ENCODE peak calls at places on chromosomes 3 and 15, in ten cellular contexts. One of them, this sample, is unnamed. For H3K9me3, the result is how much of the 10 kb centered on the place peaks cover.

GRCh38 chr3:25897019-25897418 is 107.1 kb downstream of the OXSM start:
- DNase-seq in gastrocnemius medialis: no peak
- DNase-seq in A549: peak
- DNase-seq in stomach: no peak
- DNase-seq in right lobe of liver: no peak
- DNase-seq in prostate gland: no peak
- DNase-seq in transverse colon: peak
- DNase-seq in H1: no peak
- DNase-seq in uterus: no peak
- DNase-seq in heart left ventricle: no peak
- DNase-seq in this sample: no peak

GRCh38 chr3:13332158-13332557 is 88.0 kb downstream of the NUP210 start:
- DNase-seq in right lobe of liver: no peak
- DNase-seq in stomach: peak
- DNase-seq in gastrocnemius medialis: peak
- DNase-seq in A549: no peak
- DNase-seq in transverse colon: peak
- DNase-seq in H1: no peak
- DNase-seq in prostate gland: peak
- DNase-seq in heart left ventricle: no peak
- DNase-seq in uterus: no peak
- DNase-seq in this sample: peak

GRCh38 chr3:144104146-144104545 is 132.5 kb downstream of the DIPK2A start:
- DNase-seq in right lobe of liver: no peak
- DNase-seq in prostate gland: no peak
- DNase-seq in gastrocnemius medialis: no peak
- DNase-seq in transverse colon: no peak
- DNase-seq in A549: no peak
- DNase-seq in heart left ventricle: no peak
- DNase-seq in uterus: no peak
- DNase-seq in stomach: no peak
- DNase-seq in H1: no peak
- DNase-seq in this sample: no peak

GRCh38 chr15:64772964-64773363 is 2.4 kb downstream of the RBPMS2 start:
- DNase-seq in heart left ventricle: no peak
- DNase-seq in A549: no peak
- DNase-seq in H1: no peak
- DNase-seq in transverse colon: no peak
- DNase-seq in right lobe of liver: no peak
- DNase-seq in gastrocnemius medialis: no peak
- DNase-seq in prostate gland: no peak
- DNase-seq in uterus: no peak
- DNase-seq in stomach: no peak
- DNase-seq in this sample: no peak

GRCh38 chr3:87233805-87234204 is 6.7 kb downstream of the CHMP2B start:
- DNase-seq in heart left ventricle: no peak
- DNase-seq in prostate gland: no peak
- DNase-seq in A549: no peak
- DNase-seq in H1: no peak
- DNase-seq in uterus: no peak
- DNase-seq in stomach: no peak
- DNase-seq in right lobe of liver: no peak
- DNase-seq in gastrocnemius medialis: no peak
- DNase-seq in transverse colon: no peak
- DNase-seq in this sample: no peak

GRCh38 chr15:36330598-36330997 is 248.8 kb upstream of the CDIN1 start:
- DNase-seq in prostate gland: no peak
- DNase-seq in gastrocnemius medialis: no peak
- DNase-seq in heart left ventricle: no peak
- DNase-seq in right lobe of liver: no peak
- DNase-seq in transverse colon: no peak
- DNase-seq in stomach: no peak
- DNase-seq in A549: no peak
- DNase-seq in H1: no peak
- DNase-seq in uterus: no peak
- DNase-seq in this sample: no peak

GRCh38 chr3:133831966-133832801 is 26.6 kb downstream of the SRPRB start:
- DNase-seq in uterus: no peak
- DNase-seq in H1: no peak
- DNase-seq in stomach: no peak
- DNase-seq in A549: no peak
- DNase-seq in prostate gland: no peak
- DNase-seq in heart left ventricle: no peak
- DNase-seq in right lobe of liver: no peak
- DNase-seq in transverse colon: no peak
- DNase-seq in gastrocnemius medialis: no peak
- DNase-seq in this sample: no peak

GRCh38 chr3:134852893-134853351 is 57.9 kb downstream of the EPHB1 start:
- DNase-seq in H1: no peak
- DNase-seq in prostate gland: no peak
- DNase-seq in right lobe of liver: no peak
- DNase-seq in stomach: no peak
- DNase-seq in transverse colon: peak
- DNase-seq in heart left ventricle: no peak
- DNase-seq in uterus: no peak
- DNase-seq in gastrocnemius medialis: no peak
- DNase-seq in A549: no peak
- DNase-seq in this sample: peak

GRCh38 chr3:50520849-50521248 is 17.4 kb upstream of the CACNA2D2 start:
- DNase-seq in uterus: no peak
- DNase-seq in stomach: no peak
- DNase-seq in transverse colon: no peak
- DNase-seq in gastrocnemius medialis: no peak
- DNase-seq in heart left ventricle: no peak
- DNase-seq in right lobe of liver: no peak
- DNase-seq in H1: no peak
- DNase-seq in A549: no peak
- DNase-seq in prostate gland: no peak
- DNase-seq in this sample: no peak

GRCh38 chr3:181458857-181459256 is 252.9 kb upstream of the SOX2 start:
- DNase-seq in A549: no peak
- DNase-seq in H1: no peak
- DNase-seq in transverse colon: no peak
- DNase-seq in prostate gland: no peak
- DNase-seq in right lobe of liver: no peak
- DNase-seq in gastrocnemius medialis: no peak
- DNase-seq in heart left ventricle: no peak
- DNase-seq in uterus: no peak
- DNase-seq in stomach: no peak
- DNase-seq in this sample: no peak

GRCh38 chr15:92043283-92043682 is 189.8 kb downstream of the SLCO3A1 start:
- DNase-seq in gastrocnemius medialis: no peak
- DNase-seq in heart left ventricle: no peak
- DNase-seq in A549: no peak
- DNase-seq in H1: no peak
- DNase-seq in stomach: no peak
- DNase-seq in right lobe of liver: no peak
- DNase-seq in uterus: no peak
- DNase-seq in prostate gland: no peak
- DNase-seq in transverse colon: no peak
- DNase-seq in this sample: no peak

GRCh38 chr3:126110431-126111125 is 26.7 kb upstream of the SLC41A3 start:
- DNase-seq in prostate gland: no peak
- DNase-seq in gastrocnemius medialis: no peak
- DNase-seq in heart left ventricle: no peak
- DNase-seq in uterus: no peak
- DNase-seq in right lobe of liver: no peak
- DNase-seq in transverse colon: no peak
- DNase-seq in stomach: peak
- DNase-seq in A549: no peak
- DNase-seq in H1: no peak
- DNase-seq in this sample: no peak

GRCh38 chr15:99613887-99614642 is 48.3 kb downstream of the MEF2A start:
- DNase-seq in right lobe of liver: peak
- DNase-seq in A549: no peak
- DNase-seq in prostate gland: no peak
- DNase-seq in gastrocnemius medialis: no peak
- DNase-seq in transverse colon: peak
- DNase-seq in stomach: no peak
- DNase-seq in uterus: peak
- DNase-seq in H1: no peak
- DNase-seq in heart left ventricle: no peak
- DNase-seq in this sample: no peak

GRCh38 chr15:81363713-81364112 is 10.3 kb downstream of the TMC3 start:
- DNase-seq in uterus: no peak
- DNase-seq in A549: no peak
- DNase-seq in right lobe of liver: no peak
- DNase-seq in prostate gland: no peak
- DNase-seq in transverse colon: no peak
- DNase-seq in H1: no peak
- DNase-seq in gastrocnemius medialis: no peak
- DNase-seq in stomach: no peak
- DNase-seq in heart left ventricle: no peak
- DNase-seq in this sample: no peak

GRCh38 chr3:44648564-44649229 is at the start of gene ZNF35:
- DNase-seq in heart left ventricle: peak
- DNase-seq in prostate gland: peak
- DNase-seq in stomach: peak
- DNase-seq in gastrocnemius medialis: peak
- DNase-seq in transverse colon: peak
- DNase-seq in uterus: peak
- DNase-seq in right lobe of liver: peak
- DNase-seq in H1: peak
- DNase-seq in A549: peak
- DNase-seq in this sample: peak

GRCh38 chr3:44642337-44642736 is 6.2 kb upstream of the ZNF35 start:
- DNase-seq in uterus: no peak
- DNase-seq in H1: no peak
- DNase-seq in transverse colon: no peak
- DNase-seq in prostate gland: no peak
- DNase-seq in stomach: no peak
- DNase-seq in gastrocnemius medialis: no peak
- DNase-seq in heart left ventricle: no peak
- DNase-seq in right lobe of liver: no peak
- DNase-seq in A549: no peak
- DNase-seq in this sample: no peak

GRCh38 chr3:44647771-44648170 is 761 bp upstream of the ZNF35 start:
- DNase-seq in A549: no peak
- DNase-seq in stomach: no peak
- DNase-seq in heart left ventricle: no peak
- DNase-seq in prostate gland: no peak
- DNase-seq in gastrocnemius medialis: no peak
- DNase-seq in uterus: no peak
- DNase-seq in transverse colon: no peak
- DNase-seq in H1: no peak
- DNase-seq in right lobe of liver: no peak
- DNase-seq in this sample: no peak

DNA sequence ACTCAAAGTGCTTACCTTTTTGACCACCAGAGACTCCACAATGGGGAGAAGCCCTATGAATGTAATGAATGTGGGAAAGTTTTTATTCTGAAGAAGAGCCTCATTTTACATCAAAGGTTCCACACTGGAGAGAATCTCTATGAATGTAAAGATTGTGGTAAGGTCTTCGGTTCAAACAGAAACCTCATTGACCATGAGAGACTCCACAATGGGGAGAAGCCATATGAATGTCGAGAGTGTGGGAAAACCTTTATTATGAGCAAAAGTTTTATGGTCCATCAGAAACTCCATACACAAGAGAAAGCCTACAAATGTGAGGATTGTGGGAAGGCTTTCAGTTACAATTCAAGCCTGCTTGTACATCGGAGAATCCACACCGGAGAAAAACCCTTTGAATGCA is 5.5 kb upstream of the ZNF35 start:
- DNase-seq in prostate gland: no peak
- DNase-seq in heart left ventricle: no peak
- DNase-seq in A549: no peak
- DNase-seq in uterus: no peak
- DNase-seq in H1: no peak
- DNase-seq in right lobe of liver: no peak
- DNase-seq in transverse colon: no peak
- DNase-seq in gastrocnemius medialis: no peak
- DNase-seq in stomach: no peak
- DNase-seq in this sample: no peak
- H3K9me3 ChIP-seq in prostate gland: under half
- H3K9me3 ChIP-seq in heart left ventricle: under half
- H3K9me3 ChIP-seq in A549: half or more
- H3K9me3 ChIP-seq in uterus: under half
- H3K9me3 ChIP-seq in H1: under half
- H3K9me3 ChIP-seq in right lobe of liver: under half
- H3K9me3 ChIP-seq in transverse colon: under half
- H3K9me3 ChIP-seq in gastrocnemius medialis: under half
- H3K9me3 ChIP-seq in stomach: under half
- H3K9me3 ChIP-seq in this sample: under half

DNA sequence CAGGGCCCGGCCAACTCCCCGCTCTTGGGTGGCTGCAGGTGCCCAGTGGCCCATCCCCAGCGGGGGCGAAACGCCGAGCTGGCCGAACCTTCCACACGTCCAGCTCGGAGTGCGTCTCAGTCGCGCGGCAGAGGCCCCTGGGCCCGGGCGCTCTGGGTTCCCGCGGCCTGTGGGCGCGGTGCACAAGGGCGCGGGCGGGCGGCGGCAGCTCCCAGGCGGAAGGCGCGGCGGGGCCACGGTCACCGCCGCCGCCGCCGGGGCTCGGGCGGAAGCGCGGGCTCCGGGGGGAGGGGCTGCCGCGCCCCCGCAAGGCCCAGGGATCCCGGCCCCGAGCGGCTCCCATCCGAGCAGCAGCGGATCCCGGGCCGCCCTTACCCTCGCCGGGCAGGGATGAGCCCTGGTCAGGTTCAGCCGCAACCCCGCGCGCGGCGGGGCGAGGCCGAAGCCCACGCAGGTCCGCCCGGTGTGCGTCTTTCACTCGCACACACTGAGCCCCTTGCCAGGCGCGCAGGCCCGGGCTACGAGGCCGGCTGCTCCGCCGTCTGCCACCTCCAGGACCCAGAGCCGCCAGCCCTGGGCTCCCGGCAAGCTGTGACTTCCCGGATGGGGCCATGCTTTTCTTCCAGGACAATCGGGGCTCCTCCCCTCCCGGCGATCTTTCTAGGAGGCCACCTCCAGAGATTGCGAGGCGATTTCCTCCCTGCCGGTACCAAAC is 54.2 kb downstream of the CCDC54 start:
- DNase-seq in right lobe of liver: peak
- DNase-seq in H1: peak
- DNase-seq in prostate gland: peak
- DNase-seq in gastrocnemius medialis: peak
- DNase-seq in heart left ventricle: peak
- DNase-seq in A549: peak
- DNase-seq in transverse colon: peak
- DNase-seq in stomach: peak
- DNase-seq in uterus: peak
- DNase-seq in this sample: peak
- TF ChIP-seq POLR2A in right lobe of liver: peak
- TF ChIP-seq POLR2A in H1: peak
- TF ChIP-seq POLR2A in prostate gland: peak
- TF ChIP-seq POLR2A in gastrocnemius medialis: peak
- TF ChIP-seq POLR2A in heart left ventricle: no peak
- TF ChIP-seq POLR2A in A549: peak
- TF ChIP-seq POLR2A in transverse colon: peak
- TF ChIP-seq POLR2A in stomach: no peak
- TF ChIP-seq POLR2A in uterus: peak
- TF ChIP-seq POLR2A in this sample: peak

GRCh38 chr3:7193271-7193670 is 332.4 kb downstream of the GRM7 start:
- DNase-seq in stomach: no peak
- DNase-seq in heart left ventricle: no peak
- DNase-seq in prostate gland: no peak
- DNase-seq in H1: no peak
- DNase-seq in transverse colon: no peak
- DNase-seq in gastrocnemius medialis: no peak
- DNase-seq in A549: no peak
- DNase-seq in right lobe of liver: no peak
- DNase-seq in uterus: no peak
- DNase-seq in this sample: no peak
- H3K9me3 ChIP-seq in stomach: under half
- H3K9me3 ChIP-seq in heart left ventricle: under half
- H3K9me3 ChIP-seq in prostate gland: under half
- H3K9me3 ChIP-seq in H1: under half
- H3K9me3 ChIP-seq in transverse colon: under half
- H3K9me3 ChIP-seq in gastrocnemius medialis: under half
- H3K9me3 ChIP-seq in A549: under half
- H3K9me3 ChIP-seq in right lobe of liver: under half
- H3K9me3 ChIP-seq in uterus: under half
- H3K9me3 ChIP-seq in this sample: under half

GRCh38 chr3:52245322-52246263 is at the start of gene PPM1M:
- DNase-seq in right lobe of liver: peak
- DNase-seq in gastrocnemius medialis: no peak
- DNase-seq in prostate gland: no peak
- DNase-seq in stomach: peak
- DNase-seq in heart left ventricle: no peak
- DNase-seq in uterus: peak
- DNase-seq in H1: no peak
- DNase-seq in A549: peak
- DNase-seq in transverse colon: peak
- DNase-seq in this sample: peak
- TF ChIP-seq POLR2A in right lobe of liver: peak
- TF ChIP-seq POLR2A in gastrocnemius medialis: no peak
- TF ChIP-seq POLR2A in prostate gland: no peak
- TF ChIP-seq POLR2A in stomach: no peak
- TF ChIP-seq POLR2A in heart left ventricle: no peak
- TF ChIP-seq POLR2A in uterus: no peak
- TF ChIP-seq POLR2A in H1: no peak
- TF ChIP-seq POLR2A in A549: peak
- TF ChIP-seq POLR2A in transverse colon: no peak
- TF ChIP-seq POLR2A in this sample: peak